ENCODE peak calls at places on chromosomes 13 and 19, in five cellular contexts. J is stimulated activated CD8-positive, alpha-beta memory T cell treated with anti-CD3 and anti-CD28 coated beads, Interleukin-4, amount 100 ng/mL, for 1 hour; G is HEK293T; O is HuH-7; Z is upper lobe of right lung. R is an unnamed sample.
A peak's percentile ranks its signal among the peaks of the same experiment; 100 is the strongest.

GRCh38 chr19:45161715-45162463 is 1.1 kb upstream of the NKPD1 start:
- DNase-seq in J (no peak), G (peak; percentile 51), O (peak; percentile 93), Z (no peak), R (no peak)

GRCh38 chr13:112141643-112142400 is 74.9 kb downstream of the SOX1 start:
- DNase-seq in J (no peak), G (no peak), O (no peak), Z (peak; percentile 40), R (no peak)

GRCh38 chr13:30138511-30138910 is 168.8 kb downstream of the KATNAL1 start:
- DNase-seq in J (no peak), G (no peak), O (no peak), Z (no peak), R (no peak)

GRCh38 chr13:33251131-33251629 is 34.4 kb downstream of the STARD13 start:
- DNase-seq in J (no peak), G (no peak), O (no peak), Z (no peak), R (no peak)

GRCh38 chr19:37855098-37855497 is 51.3 kb downstream of the WDR87 start:
- DNase-seq in J (no peak), G (no peak), O (no peak), Z (no peak), R (no peak)

GRCh38 chr19:1085676-1086442 is 9.3 kb downstream of the POLR2E start:
- DNase-seq in J (no peak), G (no peak), O (no peak), Z (peak; percentile 65), R (no peak)

GRCh38 chr19:21586341-21587116 is 81.1 kb downstream of the ZNF429 start:
- DNase-seq in J (no peak), G (no peak), O (peak; percentile 23), Z (peak; percentile 70), R (peak; percentile 58)

GRCh38 chr19:42282036-42282762 is 13.1 kb downstream of the CIC start:
- DNase-seq in J (no peak), G (no peak), O (no peak), Z (no peak), R (no peak)

GRCh38 chr19:2561221-2561620 is 85.3 kb downstream of the GADD45B start:
- DNase-seq in J (no peak), G (no peak), O (no peak), Z (no peak), R (no peak)

GRCh38 chr13:20495087-20496023 is 30.3 kb downstream of the CRYL1 start:
- DNase-seq in J (peak; percentile 29), G (peak; percentile 34), O (no peak), Z (no peak), R (no peak)

GRCh38 chr13:21338651-21339278 is 120.3 kb downstream of the ZDHHC20 start:
- DNase-seq in J (no peak), G (no peak), O (no peak), Z (no peak), R (no peak)

GRCh38 chr13:20901668-20902437 is 693 bp downstream of the XPO4 start:
- DNase-seq in J (no peak), G (peak; percentile 41), O (peak; percentile 40), Z (peak; percentile 73), R (peak; percentile 52)

GRCh38 chr13:28059214-28059613 is 41.2 kb downstream of the FLT3 start:
- DNase-seq in J (peak; percentile 2), G (peak; percentile 45), O (peak; percentile 53), Z (no peak), R (peak; percentile 49)

GRCh38 chr19:47435196-47435595 is 15.9 kb upstream of the MEIS3 start:
- DNase-seq in J (no peak), G (no peak), O (no peak), Z (no peak), R (no peak)

GRCh38 chr19:45779231-45780145 is 2.8 kb downstream of the DMPK start:
- DNase-seq in J (peak; percentile 55), G (peak; percentile 95), O (peak; percentile 94), Z (peak; percentile 94), R (peak; percentile 89)

GRCh38 chr19:7863157-7863970 is 10.8 kb downstream of the PRR36 start:
- DNase-seq in J (no peak), G (no peak), O (no peak), Z (no peak), R (no peak)

GRCh38 chr19:10193666-10194499 is 870 bp downstream of the DNMT1 start:
- DNase-seq in J (no peak), G (peak; percentile 40), O (peak; percentile 40), Z (no peak), R (no peak)

GRCh38 chr19:33795370-33796163 is 1.1 kb upstream of the KCTD15 start:
- DNase-seq in J (no peak), G (peak; percentile 84), O (peak; percentile 94), Z (peak; percentile 90), R (peak; percentile 88)

GRCh38 chr13:105817011-105817410 is 718.5 kb downstream of the EFNB2 start:
- DNase-seq in J (no peak), G (no peak), O (no peak), Z (no peak), R (no peak)

GRCh38 chr19:16654151-16654550 is 5.8 kb downstream of the SMIM7 start:
- DNase-seq in J (no peak), G (peak; percentile 39), O (peak; percentile 20), Z (no peak), R (no peak)

GRCh38 chr19:4811328-4812131 is 20.0 kb downstream of the TICAM1 start:
- DNase-seq in J (peak; percentile 87), G (peak; percentile 74), O (peak; percentile 81), Z (peak; percentile 92), R (peak; percentile 79)